ENCODE peak calls at places on chromosomes 3 and 15, in four cellular contexts. One of them, this sample, is unnamed.

GRCh38 chr3:126969586-126969985 is 13.3 kb upstream of the PLXNA1 start:
- DNase-seq in ovary: no peak
- DNase-seq in GM10248: no peak
- DNase-seq in mesothelial cell of epicardium: no peak
- DNase-seq in this sample: no peak

GRCh38 chr3:54909236-54909635 is 18.6 kb downstream of the LRTM1 start:
- DNase-seq in ovary: no peak
- DNase-seq in GM10248: no peak
- DNase-seq in mesothelial cell of epicardium: no peak
- DNase-seq in this sample: no peak

GRCh38 chr15:98924311-98925049 is 83.1 kb downstream of the PGPEP1L start:
- DNase-seq in ovary: no peak
- DNase-seq in GM10248: no peak
- DNase-seq in mesothelial cell of epicardium: no peak
- DNase-seq in this sample: no peak

GRCh38 chr15:47945869-47946666 is 174.7 kb upstream of the SLC24A5 start:
- DNase-seq in ovary: no peak
- DNase-seq in GM10248: no peak
- DNase-seq in mesothelial cell of epicardium: no peak
- DNase-seq in this sample: no peak

GRCh38 chr3:43166406-43166805 is 60.5 kb upstream of the POMGNT2 start:
- DNase-seq in ovary: no peak
- DNase-seq in GM10248: no peak
- DNase-seq in mesothelial cell of epicardium: no peak
- DNase-seq in this sample: no peak

GRCh38 chr3:145017959-145018358 is 1046.3 kb downstream of the DIPK2A start:
- DNase-seq in ovary: no peak
- DNase-seq in GM10248: no peak
- DNase-seq in mesothelial cell of epicardium: no peak
- DNase-seq in this sample: no peak

GRCh38 chr3:15815696-15816095 is 17.9 kb upstream of the ANKRD28 start:
- DNase-seq in ovary: no peak
- DNase-seq in GM10248: peak
- DNase-seq in mesothelial cell of epicardium: no peak
- DNase-seq in this sample: no peak

GRCh38 chr15:92714071-92714456 is 58.5 kb upstream of the FAM174B start:
- DNase-seq in ovary: no peak
- DNase-seq in GM10248: no peak
- DNase-seq in mesothelial cell of epicardium: no peak
- DNase-seq in this sample: no peak

GRCh38 chr3:146130881-146131371 is 30.1 kb downstream of the PLOD2 start:
- DNase-seq in ovary: no peak
- DNase-seq in GM10248: no peak
- DNase-seq in mesothelial cell of epicardium: no peak
- DNase-seq in this sample: no peak

GRCh38 chr3:20340324-20340928 is 154.4 kb upstream of the SGO1 start:
- DNase-seq in ovary: peak
- DNase-seq in GM10248: peak
- DNase-seq in mesothelial cell of epicardium: peak
- DNase-seq in this sample: peak

GRCh38 chr15:43056696-43057095 is 49.1 kb downstream of the UBR1 start:
- DNase-seq in ovary: no peak
- DNase-seq in GM10248: no peak
- DNase-seq in mesothelial cell of epicardium: no peak
- DNase-seq in this sample: no peak

GRCh38 chr3:82114589-82114988 is 353.1 kb upstream of the GBE1 start:
- DNase-seq in ovary: no peak
- DNase-seq in GM10248: no peak
- DNase-seq in mesothelial cell of epicardium: no peak
- DNase-seq in this sample: no peak

GRCh38 chr15:51448592-51449494 is 107.4 kb downstream of the GLDN start:
- DNase-seq in ovary: no peak
- DNase-seq in GM10248: no peak
- DNase-seq in mesothelial cell of epicardium: no peak
- DNase-seq in this sample: no peak

GRCh38 chr15:32994810-32995424 is 199.6 kb downstream of the FMN1 start:
- DNase-seq in ovary: no peak
- DNase-seq in GM10248: peak
- DNase-seq in mesothelial cell of epicardium: no peak
- DNase-seq in this sample: no peak

GRCh38 chr15:40105517-40106202 is 3.0 kb downstream of the BMF start:
- DNase-seq in ovary: no peak
- DNase-seq in GM10248: peak
- DNase-seq in mesothelial cell of epicardium: no peak
- DNase-seq in this sample: no peak

GRCh38 chr3:71495708-71496472 is 87.6 kb downstream of the FOXP1 start:
- DNase-seq in ovary: no peak
- DNase-seq in GM10248: no peak
- DNase-seq in mesothelial cell of epicardium: no peak
- DNase-seq in this sample: no peak

GRCh38 chr3:13325892-13326443 is 94.2 kb downstream of the NUP210 start:
- DNase-seq in ovary: no peak
- DNase-seq in GM10248: no peak
- DNase-seq in mesothelial cell of epicardium: no peak
- DNase-seq in this sample: no peak

GRCh38 chr3:55189359-55189801 is 261.5 kb upstream of the LRTM1 start:
- DNase-seq in ovary: no peak
- DNase-seq in GM10248: no peak
- DNase-seq in mesothelial cell of epicardium: no peak
- DNase-seq in this sample: no peak

GRCh38 chr3:114216186-114216970 is 21.0 kb downstream of the ZNF80 start:
- DNase-seq in ovary: no peak
- DNase-seq in GM10248: no peak
- DNase-seq in mesothelial cell of epicardium: no peak
- DNase-seq in this sample: no peak

GRCh38 chr15:62153228-62153627 is 11.9 kb downstream of the C2CD4B start:
- DNase-seq in ovary: no peak
- DNase-seq in GM10248: no peak
- DNase-seq in mesothelial cell of epicardium: no peak
- DNase-seq in this sample: no peak

GRCh38 chr15:45242289-45242688 is 9.7 kb upstream of the SLC28A2 start:
- DNase-seq in ovary: no peak
- DNase-seq in GM10248: no peak
- DNase-seq in mesothelial cell of epicardium: no peak
- DNase-seq in this sample: peak

GRCh38 chr3:69379661-69380060 is 6.2 kb downstream of the FRMD4B start:
- DNase-seq in ovary: no peak
- DNase-seq in GM10248: no peak
- DNase-seq in mesothelial cell of epicardium: no peak
- DNase-seq in this sample: no peak

GRCh38 chr15:67076147-67076843 is 10.9 kb downstream of the SMAD3 start:
- DNase-seq in ovary: no peak
- DNase-seq in GM10248: peak
- DNase-seq in mesothelial cell of epicardium: no peak
- DNase-seq in this sample: no peak

GRCh38 chr15:57611938-57612337 is 20.2 kb downstream of the MYZAP start:
- DNase-seq in ovary: peak
- DNase-seq in GM10248: no peak
- DNase-seq in mesothelial cell of epicardium: no peak
- DNase-seq in this sample: no peak

GRCh38 chr15:59751552-59752413 is 62.7 kb upstream of the BNIP2 start:
- DNase-seq in ovary: no peak
- DNase-seq in GM10248: no peak
- DNase-seq in mesothelial cell of epicardium: no peak
- DNase-seq in this sample: no peak

GRCh38 chr3:188916934-188917391 is 254.8 kb upstream of the TPRG1 start:
- DNase-seq in ovary: no peak
- DNase-seq in GM10248: no peak
- DNase-seq in mesothelial cell of epicardium: no peak
- DNase-seq in this sample: no peak

GRCh38 chr15:85792872-85793621 is 1.7 kb downstream of the KLHL25 start:
- DNase-seq in ovary: no peak
- DNase-seq in GM10248: no peak
- DNase-seq in mesothelial cell of epicardium: no peak
- DNase-seq in this sample: no peak

GRCh38 chr15:89785064-89785770 is 9.1 kb downstream of the MESP2 start:
- DNase-seq in ovary: no peak
- DNase-seq in GM10248: no peak
- DNase-seq in mesothelial cell of epicardium: no peak
- DNase-seq in this sample: no peak

GRCh38 chr15:69980311-69981059 is 117.2 kb downstream of the TLE3 start:
- DNase-seq in ovary: no peak
- DNase-seq in GM10248: peak
- DNase-seq in mesothelial cell of epicardium: no peak
- DNase-seq in this sample: no peak
- TF ChIP-seq CTCF in ovary: no peak
- TF ChIP-seq CTCF in GM10248: no peak
- TF ChIP-seq CTCF in mesothelial cell of epicardium: no peak
- TF ChIP-seq CTCF in this sample: no peak

DNA sequence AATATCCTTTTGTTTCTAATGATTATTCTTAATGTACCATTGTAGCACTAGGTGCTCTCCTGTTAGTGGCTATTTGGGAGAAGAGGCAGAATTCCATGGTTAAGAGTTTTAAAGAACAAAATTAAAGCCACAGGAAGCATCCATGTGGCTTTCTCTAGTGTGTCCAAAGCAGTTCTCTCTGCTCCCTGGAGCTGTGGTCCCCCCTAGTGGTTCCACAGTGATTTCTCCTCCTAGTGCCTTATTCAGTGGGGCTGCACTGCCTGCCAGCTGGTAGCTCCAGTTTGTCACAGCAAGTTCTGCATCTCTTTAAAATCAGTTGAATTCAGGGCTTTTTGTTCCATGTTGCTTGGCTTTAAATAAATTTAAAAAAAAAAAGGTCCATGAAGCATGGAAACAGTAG is 39.6 kb upstream of the FAM98B start:
- DNase-seq in ovary: peak
- DNase-seq in GM10248: no peak
- DNase-seq in mesothelial cell of epicardium: no peak
- DNase-seq in this sample: no peak
- TF ChIP-seq CTCF in ovary: peak
- TF ChIP-seq CTCF in GM10248: no peak
- TF ChIP-seq CTCF in mesothelial cell of epicardium: no peak
- TF ChIP-seq CTCF in this sample: peak

DNA sequence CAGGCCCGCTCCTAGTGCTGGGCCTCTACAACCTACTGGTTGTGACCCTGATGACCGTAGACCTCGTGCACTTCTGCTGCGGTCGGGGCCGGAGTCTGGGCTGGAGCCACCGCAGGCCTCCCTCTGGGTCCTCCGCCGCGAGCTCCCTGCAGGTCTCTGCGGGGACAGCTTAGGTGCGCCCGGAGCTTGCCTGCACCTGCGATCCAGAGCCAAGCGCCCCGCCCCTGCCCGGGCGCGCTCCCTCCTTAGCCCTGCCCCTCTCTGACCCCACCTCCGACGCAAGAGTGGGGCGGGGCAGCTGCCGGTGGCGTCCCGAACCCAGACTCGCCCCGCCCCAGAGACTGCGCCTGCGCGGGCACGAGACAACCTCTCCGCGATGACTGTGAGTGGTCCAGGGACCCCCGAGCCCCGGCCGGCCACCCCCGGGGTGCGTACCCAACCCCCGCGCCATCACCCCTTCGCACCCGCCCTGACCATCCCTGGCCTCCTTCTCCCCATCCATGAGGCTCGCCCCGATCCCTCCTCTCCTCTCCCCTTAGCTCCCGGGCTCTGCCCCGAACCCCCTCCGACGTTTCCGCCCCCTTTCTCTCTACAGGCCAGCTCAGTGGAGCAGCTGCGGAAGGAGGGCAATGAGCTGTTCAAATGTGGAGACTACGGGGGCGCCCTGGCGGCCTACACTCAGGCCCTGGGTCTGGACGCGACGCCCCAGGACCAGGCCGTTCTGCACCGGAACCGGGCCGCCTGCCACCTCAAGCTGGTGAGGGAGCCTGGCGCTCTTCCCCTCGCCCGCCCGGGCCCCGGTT is at the start of gene UNC45A:
- DNase-seq in ovary: peak
- DNase-seq in GM10248: peak
- DNase-seq in mesothelial cell of epicardium: peak
- DNase-seq in this sample: peak
- TF ChIP-seq CTCF in ovary: no peak
- TF ChIP-seq CTCF in GM10248: no peak
- TF ChIP-seq CTCF in mesothelial cell of epicardium: no peak
- TF ChIP-seq CTCF in this sample: no peak

GRCh38 chr3:46978985-46979944 is at the start of gene NBEAL2:
- DNase-seq in ovary: peak
- DNase-seq in GM10248: peak
- DNase-seq in mesothelial cell of epicardium: peak
- DNase-seq in this sample: peak
- TF ChIP-seq CTCF in ovary: no peak
- TF ChIP-seq CTCF in GM10248: no peak
- TF ChIP-seq CTCF in mesothelial cell of epicardium: no peak
- TF ChIP-seq CTCF in this sample: no peak

GRCh38 chr3:124848300-124848699 is 38.9 kb downstream of the ITGB5 start:
- DNase-seq in ovary: no peak
- DNase-seq in GM10248: no peak
- DNase-seq in mesothelial cell of epicardium: no peak
- DNase-seq in this sample: no peak

GRCh38 chr3:124850212-124850611 is 37.0 kb downstream of the ITGB5 start:
- DNase-seq in ovary: no peak
- DNase-seq in GM10248: no peak
- DNase-seq in mesothelial cell of epicardium: no peak
- DNase-seq in this sample: no peak

GRCh38 chr3:124851905-124852304 is 35.3 kb downstream of the ITGB5 start:
- DNase-seq in ovary: no peak
- DNase-seq in GM10248: no peak
- DNase-seq in mesothelial cell of epicardium: no peak
- DNase-seq in this sample: no peak

GRCh38 chr3:124851136-124851535 is 36.0 kb downstream of the ITGB5 start:
- DNase-seq in ovary: no peak
- DNase-seq in GM10248: no peak
- DNase-seq in mesothelial cell of epicardium: no peak
- DNase-seq in this sample: no peak

GRCh38 chr3:124850633-124851032 is 36.5 kb downstream of the ITGB5 start:
- DNase-seq in ovary: no peak
- DNase-seq in GM10248: no peak
- DNase-seq in mesothelial cell of epicardium: no peak
- DNase-seq in this sample: no peak
- TF ChIP-seq CTCF in ovary: no peak
- TF ChIP-seq CTCF in GM10248: no peak
- TF ChIP-seq CTCF in mesothelial cell of epicardium: no peak
- TF ChIP-seq CTCF in this sample: no peak

DNA sequence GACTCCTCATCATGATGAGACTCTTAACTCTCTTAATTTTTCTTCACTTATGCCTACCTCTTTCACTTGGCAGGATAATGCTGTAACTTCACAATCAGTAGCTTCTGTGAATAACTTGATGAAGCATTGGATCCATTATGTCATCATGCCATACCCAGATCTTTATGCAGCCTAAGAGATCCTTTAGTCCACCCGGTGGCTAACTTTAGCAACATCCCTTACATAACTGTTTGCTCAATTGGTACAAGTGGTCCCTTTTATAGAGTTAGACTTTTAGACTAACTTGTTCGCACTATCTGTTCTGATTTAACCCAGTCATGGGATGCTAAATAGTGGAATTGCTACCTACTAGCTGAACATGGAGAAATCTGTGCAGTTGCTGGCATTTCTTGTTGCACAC is 184.5 kb downstream of the USP13 start:
- DNase-seq in ovary: no peak
- DNase-seq in GM10248: no peak
- DNase-seq in mesothelial cell of epicardium: no peak
- DNase-seq in this sample: no peak
- TF ChIP-seq CTCF in ovary: no peak
- TF ChIP-seq CTCF in GM10248: no peak
- TF ChIP-seq CTCF in mesothelial cell of epicardium: no peak
- TF ChIP-seq CTCF in this sample: peak

This sample was measured in osteocyte.